ENCODE peak calls at places on chromosomes 6 and 20, in ten cellular contexts. D is astrocyte of the cerebellum, W is tibial artery, A is GM06990, B is pancreas, X is adrenal gland, V is cardiac fibroblast, Q is WTC11, L is heart left ventricle, C is coronary artery. S is an unnamed sample.
A peak's percentile ranks its signal among the peaks of the same experiment; 100 is the strongest.

GRCh38 chr6:11632795-11633511 is 95.4 kb downstream of the TMEM170B start:
- DNase-seq in D (no peak), X (no peak), V (peak; percentile 90), C (no peak), Q (no peak), W (no peak), A (no peak), B (no peak), L (peak; percentile 36), S (no peak)

GRCh38 chr6:139871844-139872510 is 497.5 kb upstream of the CITED2 start:
- DNase-seq in Q (no peak), A (no peak), W (no peak), L (no peak), V (no peak), D (no peak), X (no peak), B (no peak), C (no peak), S (no peak)

GRCh38 chr20:846894-847278 is 13.4 kb downstream of the FAM110A start:
- DNase-seq in C (no peak), D (no peak), W (no peak), V (no peak), A (peak; percentile 77), Q (no peak), X (peak; percentile 23), L (no peak), B (no peak), S (no peak)

GRCh38 chr6:52664991-52665686 is 5.8 kb upstream of the TMEM14A start:
- DNase-seq in V (peak; percentile 15), C (no peak), A (no peak), D (no peak), B (no peak), L (no peak), Q (no peak), W (no peak), X (no peak), S (no peak)

GRCh38 chr6:144123836-144124235 is 26.5 kb upstream of the STX11 start:
- DNase-seq in D (no peak), Q (no peak), X (no peak), A (no peak), B (no peak), L (no peak), C (no peak), W (no peak), V (no peak), S (no peak)

GRCh38 chr6:116008470-116009229 is 52.0 kb downstream of the FRK start:
- DNase-seq in W (no peak), L (peak; percentile 36), V (peak; percentile 65), D (peak; percentile 63), C (no peak), B (no peak), Q (no peak), A (no peak), X (peak; percentile 67), S (no peak)

GRCh38 chr20:9068232-9068781 is 580 bp upstream of the PLCB4 start:
- DNase-seq in Q (peak; percentile 70), V (no peak), W (no peak), X (no peak), A (no peak), B (peak; percentile 76), L (peak; percentile 78), D (no peak), C (peak; percentile 74), S (no peak)

GRCh38 chr6:17601389-17601703 is 1.2 kb downstream of the FAM8A1 start:
- DNase-seq in W (no peak), A (no peak), L (no peak), Q (no peak), V (no peak), B (no peak), X (no peak), D (no peak), C (no peak), S (no peak)

GRCh38 chr20:32501709-32502108 is 83.4 kb downstream of the NOL4L start:
- DNase-seq in C (no peak), L (no peak), B (no peak), X (no peak), A (no peak), Q (no peak), D (no peak), V (peak; percentile 67), W (no peak), S (no peak)

GRCh38 chr6:41469951-41470340 is 76.2 kb upstream of the FOXP4 start:
- DNase-seq in L (no peak), X (no peak), D (no peak), Q (peak; percentile 40), A (no peak), W (no peak), B (no peak), V (no peak), C (no peak), S (no peak)

GRCh38 chr20:49460916-49461315 is 21.6 kb downstream of the KCNB1 start:
- DNase-seq in B (no peak), D (peak; percentile 39), A (no peak), C (no peak), W (no peak), V (no peak), L (no peak), Q (no peak), X (no peak), S (peak; percentile 34)

GRCh38 chr20:46130534-46130933 is 12.4 kb downstream of the CD40 start:
- DNase-seq in V (no peak), X (no peak), W (no peak), L (no peak), C (no peak), Q (no peak), A (no peak), D (no peak), B (peak; percentile 52), S (no peak)

GRCh38 chr6:34359438-34360158 is 32.9 kb downstream of the NUDT3 start:
- DNase-seq in L (no peak), D (no peak), W (no peak), X (no peak), C (no peak), Q (no peak), B (no peak), A (no peak), V (peak; percentile 48), S (no peak)

GRCh38 chr20:20814685-20815084 is 102.2 kb upstream of the RALGAPA2 start:
- DNase-seq in Q (peak; percentile 69), W (no peak), V (no peak), X (no peak), L (no peak), A (no peak), C (no peak), B (no peak), D (no peak), S (no peak)

GRCh38 chr6:131368077-131368911 is 204.7 kb upstream of the ARG1 start:
- DNase-seq in C (no peak), L (peak; percentile 43), W (peak; percentile 61), D (peak; percentile 61), A (peak; percentile 66), V (peak; percentile 6), Q (no peak), X (peak; percentile 73), B (peak; percentile 70), S (peak; percentile 67)

GRCh38 chr6:147806697-147807096 is 298.2 kb downstream of the SAMD5 start:
- DNase-seq in C (no peak), V (no peak), D (no peak), B (no peak), X (no peak), L (no peak), W (no peak), Q (no peak), A (no peak), S (no peak)

GRCh38 chr20:44495802-44496481 is 20.3 kb downstream of the TTPAL start:
- DNase-seq in Q (no peak), D (peak; percentile 68), X (no peak), B (no peak), L (no peak), A (no peak), V (peak; percentile 99), C (no peak), W (no peak), S (no peak)

DNA sequence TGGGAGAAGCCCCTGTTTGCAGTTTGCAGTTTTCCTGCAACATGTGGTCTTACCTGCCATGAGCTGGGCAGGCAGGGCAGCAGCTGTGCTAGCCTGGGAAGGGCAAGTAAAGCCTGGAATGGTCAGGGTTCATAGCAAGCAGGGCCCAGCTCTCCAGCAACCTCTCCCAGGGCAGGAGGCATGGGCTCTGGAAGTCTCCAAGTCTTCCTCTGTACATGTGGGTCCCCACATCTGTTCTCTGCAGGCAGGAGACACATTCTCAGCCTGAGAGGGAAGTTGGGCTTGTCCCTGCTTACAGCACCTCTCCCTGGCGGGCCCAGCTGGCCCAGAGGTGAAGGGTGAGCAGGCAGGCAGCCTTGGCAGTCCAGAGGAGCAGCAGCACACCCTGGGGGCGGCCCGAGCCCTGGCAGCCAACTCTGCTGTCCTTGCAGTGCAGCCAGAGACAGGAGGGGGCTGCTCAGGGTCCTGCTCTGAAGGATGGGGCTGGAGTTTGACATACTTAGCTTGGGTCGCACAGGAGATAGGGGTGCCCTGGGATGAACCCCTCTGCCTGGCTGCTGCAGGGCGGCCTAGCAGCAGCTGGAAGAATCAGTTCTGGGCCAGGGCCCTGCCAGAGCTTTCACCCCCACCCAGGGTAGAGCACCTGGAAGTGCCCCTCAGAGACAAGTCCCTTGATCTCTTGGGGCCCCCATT is 176.0 kb downstream of the MRPL14 start:
- DNase-seq in L (peak; percentile 69), D (no peak), V (peak; percentile 32), B (peak; percentile 87), A (peak; percentile 28), C (peak; percentile 71), Q (peak; percentile 90), W (no peak), X (peak; percentile 81), S (peak; percentile 60)
- TF ChIP-seq CTCF in L (peak; percentile 44), D (peak; percentile 30), V (peak; percentile 46), B (peak; percentile 65), A (peak; percentile 37), C (no peak), Q (no peak), W (no peak), X (peak; percentile 78), S (no peak)

DNA sequence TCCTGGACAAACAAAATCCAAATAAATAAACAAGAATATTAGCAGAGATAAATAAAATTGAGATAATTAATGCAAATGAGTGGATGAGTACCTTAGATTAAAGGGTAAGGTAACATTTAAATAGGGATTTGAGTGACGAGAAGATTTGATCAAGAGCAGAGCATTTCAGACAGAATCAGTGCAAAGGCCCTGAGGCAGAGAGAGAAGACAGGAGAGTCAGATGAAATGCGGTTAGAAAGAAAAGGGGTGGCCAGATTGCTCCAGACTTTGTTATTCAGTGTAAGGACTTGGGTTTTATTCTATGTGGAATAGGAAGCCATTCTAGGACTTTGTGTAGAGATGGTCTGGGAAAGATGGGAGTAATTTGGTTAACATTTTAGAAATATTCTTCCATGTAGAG is 10.0 kb downstream of the RNF182 start:
- DNase-seq in L (no peak), Q (no peak), C (no peak), A (no peak), D (no peak), X (no peak), V (no peak), B (no peak), W (no peak), S (no peak)
- TF ChIP-seq CTCF in L (no peak), Q (no peak), C (no peak), A (no peak), D (no peak), X (no peak), V (no peak), B (no peak), W (no peak), S (no peak)

GRCh38 chr6:15901141-15902115 is 227.5 kb upstream of the MYLIP start:
- DNase-seq in C (no peak), D (no peak), L (no peak), B (no peak), X (no peak), A (peak; percentile 80), Q (no peak), V (no peak), W (peak; percentile 48), S (no peak)
- TF ChIP-seq CTCF in C (no peak), D (no peak), L (no peak), B (no peak), X (no peak), A (no peak), Q (no peak), V (no peak), W (no peak), S (no peak)

GRCh38 chr6:2037230-2037926 is 208.0 kb downstream of the GMDS start:
- DNase-seq in A (no peak), V (peak; percentile 15), D (no peak), B (no peak), W (no peak), Q (no peak), C (no peak), L (no peak), X (no peak), S (no peak)
- TF ChIP-seq CTCF in A (no peak), V (no peak), D (peak; percentile 25), B (no peak), W (no peak), Q (no peak), C (no peak), L (no peak), X (no peak), S (no peak)

S was measured in lung.